ENCODE peak calls at places on chromosomes 7 and 10, in six cellular contexts. One of them, this sample, is unnamed.

GRCh38 chr10:117578490-117578889 is 35.9 kb downstream of the EMX2 start:
- DNase-seq in stimulated activated CD4-positive, alpha-beta T cell treated with anti-CD3 and anti-CD28 coated beads, TNF-alpha, amount 100 ng/mL, for 1 hour: no peak
- DNase-seq in naive thymus-derived CD8-positive, alpha-beta T cell: no peak
- DNase-seq in astrocyte of the spinal cord: no peak
- DNase-seq in neural progenitor cell: no peak
- DNase-seq in sciatic nerve: no peak
- DNase-seq in this sample: no peak

GRCh38 chr10:24350111-24350921 is 141.4 kb downstream of the KIAA1217 start:
- DNase-seq in stimulated activated CD4-positive, alpha-beta T cell treated with anti-CD3 and anti-CD28 coated beads, TNF-alpha, amount 100 ng/mL, for 1 hour: no peak
- DNase-seq in naive thymus-derived CD8-positive, alpha-beta T cell: no peak
- DNase-seq in astrocyte of the spinal cord: peak
- DNase-seq in neural progenitor cell: no peak
- DNase-seq in sciatic nerve: no peak
- DNase-seq in this sample: peak

GRCh38 chr7:42726066-42726785 is 185.6 kb downstream of the C7orf25 start:
- DNase-seq in stimulated activated CD4-positive, alpha-beta T cell treated with anti-CD3 and anti-CD28 coated beads, TNF-alpha, amount 100 ng/mL, for 1 hour: no peak
- DNase-seq in naive thymus-derived CD8-positive, alpha-beta T cell: no peak
- DNase-seq in astrocyte of the spinal cord: no peak
- DNase-seq in neural progenitor cell: no peak
- DNase-seq in sciatic nerve: no peak
- DNase-seq in this sample: peak

GRCh38 chr7:158445421-158446175 is 142.0 kb downstream of the PTPRN2 start:
- DNase-seq in stimulated activated CD4-positive, alpha-beta T cell treated with anti-CD3 and anti-CD28 coated beads, TNF-alpha, amount 100 ng/mL, for 1 hour: no peak
- DNase-seq in naive thymus-derived CD8-positive, alpha-beta T cell: no peak
- DNase-seq in astrocyte of the spinal cord: no peak
- DNase-seq in neural progenitor cell: peak
- DNase-seq in sciatic nerve: no peak
- DNase-seq in this sample: no peak

GRCh38 chr7:139523199-139523941 is at the start of gene CLEC2L:
- DNase-seq in stimulated activated CD4-positive, alpha-beta T cell treated with anti-CD3 and anti-CD28 coated beads, TNF-alpha, amount 100 ng/mL, for 1 hour: no peak
- DNase-seq in naive thymus-derived CD8-positive, alpha-beta T cell: no peak
- DNase-seq in astrocyte of the spinal cord: no peak
- DNase-seq in neural progenitor cell: peak
- DNase-seq in sciatic nerve: no peak
- DNase-seq in this sample: no peak

GRCh38 chr7:128243273-128243672 is 2.2 kb downstream of the LEP start:
- DNase-seq in stimulated activated CD4-positive, alpha-beta T cell treated with anti-CD3 and anti-CD28 coated beads, TNF-alpha, amount 100 ng/mL, for 1 hour: no peak
- DNase-seq in naive thymus-derived CD8-positive, alpha-beta T cell: no peak
- DNase-seq in astrocyte of the spinal cord: no peak
- DNase-seq in neural progenitor cell: no peak
- DNase-seq in sciatic nerve: no peak
- DNase-seq in this sample: no peak

GRCh38 chr10:100516847-100517246 is 2.8 kb downstream of the SEC31B start:
- DNase-seq in stimulated activated CD4-positive, alpha-beta T cell treated with anti-CD3 and anti-CD28 coated beads, TNF-alpha, amount 100 ng/mL, for 1 hour: no peak
- DNase-seq in naive thymus-derived CD8-positive, alpha-beta T cell: no peak
- DNase-seq in astrocyte of the spinal cord: no peak
- DNase-seq in neural progenitor cell: no peak
- DNase-seq in sciatic nerve: no peak
- DNase-seq in this sample: no peak

GRCh38 chr7:82234457-82235049 is 209.0 kb downstream of the CACNA2D1 start:
- DNase-seq in stimulated activated CD4-positive, alpha-beta T cell treated with anti-CD3 and anti-CD28 coated beads, TNF-alpha, amount 100 ng/mL, for 1 hour: no peak
- DNase-seq in naive thymus-derived CD8-positive, alpha-beta T cell: no peak
- DNase-seq in astrocyte of the spinal cord: peak
- DNase-seq in neural progenitor cell: peak
- DNase-seq in sciatic nerve: no peak
- DNase-seq in this sample: peak

GRCh38 chr7:151013728-151014497 is 10.4 kb downstream of the ATG9B start:
- DNase-seq in stimulated activated CD4-positive, alpha-beta T cell treated with anti-CD3 and anti-CD28 coated beads, TNF-alpha, amount 100 ng/mL, for 1 hour: peak
- DNase-seq in naive thymus-derived CD8-positive, alpha-beta T cell: peak
- DNase-seq in astrocyte of the spinal cord: peak
- DNase-seq in neural progenitor cell: peak
- DNase-seq in sciatic nerve: peak
- DNase-seq in this sample: peak

GRCh38 chr10:113454341-113455061 is 98.4 kb upstream of the HABP2 start:
- DNase-seq in stimulated activated CD4-positive, alpha-beta T cell treated with anti-CD3 and anti-CD28 coated beads, TNF-alpha, amount 100 ng/mL, for 1 hour: no peak
- DNase-seq in naive thymus-derived CD8-positive, alpha-beta T cell: no peak
- DNase-seq in astrocyte of the spinal cord: peak
- DNase-seq in neural progenitor cell: peak
- DNase-seq in sciatic nerve: peak
- DNase-seq in this sample: peak

GRCh38 chr10:82591421-82591820 is 716.4 kb downstream of the NRG3 start:
- DNase-seq in stimulated activated CD4-positive, alpha-beta T cell treated with anti-CD3 and anti-CD28 coated beads, TNF-alpha, amount 100 ng/mL, for 1 hour: no peak
- DNase-seq in naive thymus-derived CD8-positive, alpha-beta T cell: no peak
- DNase-seq in astrocyte of the spinal cord: no peak
- DNase-seq in neural progenitor cell: no peak
- DNase-seq in sciatic nerve: no peak
- DNase-seq in this sample: no peak

GRCh38 chr7:92641921-92642511 is 51.8 kb upstream of the FAM133B start:
- DNase-seq in stimulated activated CD4-positive, alpha-beta T cell treated with anti-CD3 and anti-CD28 coated beads, TNF-alpha, amount 100 ng/mL, for 1 hour: no peak
- DNase-seq in naive thymus-derived CD8-positive, alpha-beta T cell: no peak
- DNase-seq in astrocyte of the spinal cord: peak
- DNase-seq in neural progenitor cell: no peak
- DNase-seq in sciatic nerve: no peak
- DNase-seq in this sample: peak

GRCh38 chr10:21681156-21681555 is 147.1 kb downstream of the MLLT10 start:
- DNase-seq in stimulated activated CD4-positive, alpha-beta T cell treated with anti-CD3 and anti-CD28 coated beads, TNF-alpha, amount 100 ng/mL, for 1 hour: no peak
- DNase-seq in naive thymus-derived CD8-positive, alpha-beta T cell: no peak
- DNase-seq in astrocyte of the spinal cord: no peak
- DNase-seq in neural progenitor cell: no peak
- DNase-seq in sciatic nerve: no peak
- DNase-seq in this sample: no peak

GRCh38 chr10:63758080-63758479 is 236.9 kb downstream of the REEP3 start:
- DNase-seq in stimulated activated CD4-positive, alpha-beta T cell treated with anti-CD3 and anti-CD28 coated beads, TNF-alpha, amount 100 ng/mL, for 1 hour: no peak
- DNase-seq in naive thymus-derived CD8-positive, alpha-beta T cell: no peak
- DNase-seq in astrocyte of the spinal cord: peak
- DNase-seq in neural progenitor cell: no peak
- DNase-seq in sciatic nerve: no peak
- DNase-seq in this sample: peak

GRCh38 chr7:136677456-136678365 is 190.7 kb upstream of the CHRM2 start:
- DNase-seq in stimulated activated CD4-positive, alpha-beta T cell treated with anti-CD3 and anti-CD28 coated beads, TNF-alpha, amount 100 ng/mL, for 1 hour: no peak
- DNase-seq in naive thymus-derived CD8-positive, alpha-beta T cell: no peak
- DNase-seq in astrocyte of the spinal cord: peak
- DNase-seq in neural progenitor cell: no peak
- DNase-seq in sciatic nerve: no peak
- DNase-seq in this sample: peak

GRCh38 chr10:124827474-124827873 is 25.9 kb downstream of the ABRAXAS2 start:
- DNase-seq in stimulated activated CD4-positive, alpha-beta T cell treated with anti-CD3 and anti-CD28 coated beads, TNF-alpha, amount 100 ng/mL, for 1 hour: no peak
- DNase-seq in naive thymus-derived CD8-positive, alpha-beta T cell: no peak
- DNase-seq in astrocyte of the spinal cord: peak
- DNase-seq in neural progenitor cell: no peak
- DNase-seq in sciatic nerve: no peak
- DNase-seq in this sample: peak

GRCh38 chr10:67763499-67764011 is 67.6 kb upstream of the CTNNA3 start:
- DNase-seq in stimulated activated CD4-positive, alpha-beta T cell treated with anti-CD3 and anti-CD28 coated beads, TNF-alpha, amount 100 ng/mL, for 1 hour: peak
- DNase-seq in naive thymus-derived CD8-positive, alpha-beta T cell: peak
- DNase-seq in astrocyte of the spinal cord: peak
- DNase-seq in neural progenitor cell: peak
- DNase-seq in sciatic nerve: peak
- DNase-seq in this sample: peak

GRCh38 chr7:50677279-50677996 is 105.3 kb downstream of the GRB10 start:
- DNase-seq in stimulated activated CD4-positive, alpha-beta T cell treated with anti-CD3 and anti-CD28 coated beads, TNF-alpha, amount 100 ng/mL, for 1 hour: no peak
- DNase-seq in naive thymus-derived CD8-positive, alpha-beta T cell: no peak
- DNase-seq in astrocyte of the spinal cord: no peak
- DNase-seq in neural progenitor cell: no peak
- DNase-seq in sciatic nerve: no peak
- DNase-seq in this sample: no peak